ENCODE peak calls at places on chromosome 17, in nine cellular contexts. One of them, this sample, is unnamed.

GRCh38 chr17:17822189-17822978 is 14.4 kb downstream of the SREBF1 start:
- DNase-seq in activated gamma-delta T cell treated with anti-CD3 and anti-CD28 coated beads, Interleukin-2, amount 50 U/mL, for 16 hours: no peak
- DNase-seq in stimulated activated CD4-positive, alpha-beta T cell treated with anti-CD3 and anti-CD28 coated beads, Interleukin-4, amount 100 ng/mL, for 4 hours: no peak
- DNase-seq in RCC 7860: no peak
- DNase-seq in heart left ventricle: no peak
- DNase-seq in amygdala: no peak
- DNase-seq in fibroblast of the aortic adventitia: peak
- DNase-seq in IMR-90: peak
- DNase-seq in HS-5: no peak
- DNase-seq in this sample: peak

GRCh38 chr17:74851612-74852236 is 8.0 kb downstream of the GRIN2C start:
- DNase-seq in fibroblast of the aortic adventitia: no peak
- DNase-seq in RCC 7860: no peak
- DNase-seq in amygdala: no peak
- DNase-seq in IMR-90: no peak
- DNase-seq in heart left ventricle: no peak
- DNase-seq in activated gamma-delta T cell treated with anti-CD3 and anti-CD28 coated beads, Interleukin-2, amount 50 U/mL, for 16 hours: no peak
- DNase-seq in HS-5: no peak
- DNase-seq in stimulated activated CD4-positive, alpha-beta T cell treated with anti-CD3 and anti-CD28 coated beads, Interleukin-4, amount 100 ng/mL, for 4 hours: no peak
- DNase-seq in this sample: no peak

GRCh38 chr17:67248291-67248690 is 3.3 kb upstream of the HELZ start:
- DNase-seq in HS-5: no peak
- DNase-seq in IMR-90: no peak
- DNase-seq in stimulated activated CD4-positive, alpha-beta T cell treated with anti-CD3 and anti-CD28 coated beads, Interleukin-4, amount 100 ng/mL, for 4 hours: no peak
- DNase-seq in fibroblast of the aortic adventitia: no peak
- DNase-seq in RCC 7860: no peak
- DNase-seq in heart left ventricle: no peak
- DNase-seq in activated gamma-delta T cell treated with anti-CD3 and anti-CD28 coated beads, Interleukin-2, amount 50 U/mL, for 16 hours: no peak
- DNase-seq in amygdala: no peak
- DNase-seq in this sample: no peak

GRCh38 chr17:4725646-4726300 is 5.5 kb upstream of the MED11 start:
- DNase-seq in RCC 7860: no peak
- DNase-seq in amygdala: no peak
- DNase-seq in activated gamma-delta T cell treated with anti-CD3 and anti-CD28 coated beads, Interleukin-2, amount 50 U/mL, for 16 hours: no peak
- DNase-seq in fibroblast of the aortic adventitia: no peak
- DNase-seq in heart left ventricle: no peak
- DNase-seq in HS-5: no peak
- DNase-seq in stimulated activated CD4-positive, alpha-beta T cell treated with anti-CD3 and anti-CD28 coated beads, Interleukin-4, amount 100 ng/mL, for 4 hours: no peak
- DNase-seq in IMR-90: no peak
- DNase-seq in this sample: no peak

GRCh38 chr17:47280072-47280811 is 26.6 kb downstream of the ITGB3 start:
- DNase-seq in HS-5: no peak
- DNase-seq in amygdala: no peak
- DNase-seq in RCC 7860: peak
- DNase-seq in IMR-90: peak
- DNase-seq in fibroblast of the aortic adventitia: no peak
- DNase-seq in heart left ventricle: no peak
- DNase-seq in stimulated activated CD4-positive, alpha-beta T cell treated with anti-CD3 and anti-CD28 coated beads, Interleukin-4, amount 100 ng/mL, for 4 hours: no peak
- DNase-seq in activated gamma-delta T cell treated with anti-CD3 and anti-CD28 coated beads, Interleukin-2, amount 50 U/mL, for 16 hours: no peak
- DNase-seq in this sample: no peak

GRCh38 chr17:869067-869466 is 86.9 kb downstream of the MRM3 start:
- DNase-seq in HS-5: no peak
- DNase-seq in heart left ventricle: no peak
- DNase-seq in activated gamma-delta T cell treated with anti-CD3 and anti-CD28 coated beads, Interleukin-2, amount 50 U/mL, for 16 hours: no peak
- DNase-seq in RCC 7860: peak
- DNase-seq in fibroblast of the aortic adventitia: peak
- DNase-seq in stimulated activated CD4-positive, alpha-beta T cell treated with anti-CD3 and anti-CD28 coated beads, Interleukin-4, amount 100 ng/mL, for 4 hours: no peak
- DNase-seq in IMR-90: peak
- DNase-seq in amygdala: no peak
- DNase-seq in this sample: no peak

GRCh38 chr17:29148257-29148789 is 31.9 kb downstream of the MYO18A start:
- DNase-seq in IMR-90: no peak
- DNase-seq in stimulated activated CD4-positive, alpha-beta T cell treated with anti-CD3 and anti-CD28 coated beads, Interleukin-4, amount 100 ng/mL, for 4 hours: no peak
- DNase-seq in fibroblast of the aortic adventitia: no peak
- DNase-seq in HS-5: no peak
- DNase-seq in heart left ventricle: no peak
- DNase-seq in activated gamma-delta T cell treated with anti-CD3 and anti-CD28 coated beads, Interleukin-2, amount 50 U/mL, for 16 hours: no peak
- DNase-seq in RCC 7860: no peak
- DNase-seq in amygdala: no peak
- DNase-seq in this sample: no peak

GRCh38 chr17:49358638-49359247 is 3.3 kb downstream of the ZNF652 start:
- DNase-seq in IMR-90: no peak
- DNase-seq in HS-5: no peak
- DNase-seq in fibroblast of the aortic adventitia: peak
- DNase-seq in RCC 7860: no peak
- DNase-seq in heart left ventricle: no peak
- DNase-seq in amygdala: no peak
- DNase-seq in activated gamma-delta T cell treated with anti-CD3 and anti-CD28 coated beads, Interleukin-2, amount 50 U/mL, for 16 hours: no peak
- DNase-seq in stimulated activated CD4-positive, alpha-beta T cell treated with anti-CD3 and anti-CD28 coated beads, Interleukin-4, amount 100 ng/mL, for 4 hours: no peak
- DNase-seq in this sample: no peak

GRCh38 chr17:9817086-9817485 is 4.8 kb downstream of the GSG1L2 start:
- DNase-seq in stimulated activated CD4-positive, alpha-beta T cell treated with anti-CD3 and anti-CD28 coated beads, Interleukin-4, amount 100 ng/mL, for 4 hours: no peak
- DNase-seq in RCC 7860: no peak
- DNase-seq in activated gamma-delta T cell treated with anti-CD3 and anti-CD28 coated beads, Interleukin-2, amount 50 U/mL, for 16 hours: no peak
- DNase-seq in IMR-90: peak
- DNase-seq in amygdala: no peak
- DNase-seq in fibroblast of the aortic adventitia: no peak
- DNase-seq in HS-5: no peak
- DNase-seq in heart left ventricle: no peak
- DNase-seq in this sample: no peak

GRCh38 chr17:78736526-78737079 is 45.5 kb downstream of the CYTH1 start:
- DNase-seq in heart left ventricle: peak
- DNase-seq in stimulated activated CD4-positive, alpha-beta T cell treated with anti-CD3 and anti-CD28 coated beads, Interleukin-4, amount 100 ng/mL, for 4 hours: peak
- DNase-seq in amygdala: no peak
- DNase-seq in RCC 7860: peak
- DNase-seq in fibroblast of the aortic adventitia: peak
- DNase-seq in activated gamma-delta T cell treated with anti-CD3 and anti-CD28 coated beads, Interleukin-2, amount 50 U/mL, for 16 hours: peak
- DNase-seq in IMR-90: no peak
- DNase-seq in HS-5: no peak
- DNase-seq in this sample: no peak

GRCh38 chr17:5035356-5035755 is at the start of gene SLC52A1:
- DNase-seq in IMR-90: no peak
- DNase-seq in stimulated activated CD4-positive, alpha-beta T cell treated with anti-CD3 and anti-CD28 coated beads, Interleukin-4, amount 100 ng/mL, for 4 hours: no peak
- DNase-seq in RCC 7860: no peak
- DNase-seq in fibroblast of the aortic adventitia: no peak
- DNase-seq in HS-5: no peak
- DNase-seq in amygdala: no peak
- DNase-seq in heart left ventricle: no peak
- DNase-seq in activated gamma-delta T cell treated with anti-CD3 and anti-CD28 coated beads, Interleukin-2, amount 50 U/mL, for 16 hours: no peak
- DNase-seq in this sample: no peak

GRCh38 chr17:39608601-39609000 is 881 bp upstream of the NEUROD2 start:
- DNase-seq in RCC 7860: no peak
- DNase-seq in activated gamma-delta T cell treated with anti-CD3 and anti-CD28 coated beads, Interleukin-2, amount 50 U/mL, for 16 hours: no peak
- DNase-seq in IMR-90: no peak
- DNase-seq in heart left ventricle: no peak
- DNase-seq in amygdala: no peak
- DNase-seq in stimulated activated CD4-positive, alpha-beta T cell treated with anti-CD3 and anti-CD28 coated beads, Interleukin-4, amount 100 ng/mL, for 4 hours: no peak
- DNase-seq in fibroblast of the aortic adventitia: no peak
- DNase-seq in HS-5: no peak
- DNase-seq in this sample: no peak

GRCh38 chr17:4810696-4811289 is 3.8 kb downstream of the PLD2 start:
- DNase-seq in stimulated activated CD4-positive, alpha-beta T cell treated with anti-CD3 and anti-CD28 coated beads, Interleukin-4, amount 100 ng/mL, for 4 hours: no peak
- DNase-seq in heart left ventricle: no peak
- DNase-seq in amygdala: no peak
- DNase-seq in HS-5: no peak
- DNase-seq in activated gamma-delta T cell treated with anti-CD3 and anti-CD28 coated beads, Interleukin-2, amount 50 U/mL, for 16 hours: no peak
- DNase-seq in RCC 7860: no peak
- DNase-seq in fibroblast of the aortic adventitia: no peak
- DNase-seq in IMR-90: no peak
- DNase-seq in this sample: no peak

GRCh38 chr17:14211778-14212177 is 24.9 kb downstream of the CDRT15 start:
- DNase-seq in RCC 7860: no peak
- DNase-seq in fibroblast of the aortic adventitia: no peak
- DNase-seq in IMR-90: no peak
- DNase-seq in amygdala: no peak
- DNase-seq in HS-5: no peak
- DNase-seq in activated gamma-delta T cell treated with anti-CD3 and anti-CD28 coated beads, Interleukin-2, amount 50 U/mL, for 16 hours: no peak
- DNase-seq in heart left ventricle: no peak
- DNase-seq in stimulated activated CD4-positive, alpha-beta T cell treated with anti-CD3 and anti-CD28 coated beads, Interleukin-4, amount 100 ng/mL, for 4 hours: peak
- DNase-seq in this sample: no peak

GRCh38 chr17:32461853-32462617 is 17.7 kb downstream of the PSMD11 start:
- DNase-seq in RCC 7860: peak
- DNase-seq in activated gamma-delta T cell treated with anti-CD3 and anti-CD28 coated beads, Interleukin-2, amount 50 U/mL, for 16 hours: peak
- DNase-seq in amygdala: no peak
- DNase-seq in heart left ventricle: no peak
- DNase-seq in fibroblast of the aortic adventitia: peak
- DNase-seq in stimulated activated CD4-positive, alpha-beta T cell treated with anti-CD3 and anti-CD28 coated beads, Interleukin-4, amount 100 ng/mL, for 4 hours: peak
- DNase-seq in HS-5: no peak
- DNase-seq in IMR-90: peak
- DNase-seq in this sample: no peak

GRCh38 chr17:16463341-16464000 is 28.5 kb downstream of the LRRC75A start:
- DNase-seq in IMR-90: peak
- DNase-seq in heart left ventricle: peak
- DNase-seq in HS-5: no peak
- DNase-seq in RCC 7860: no peak
- DNase-seq in amygdala: no peak
- DNase-seq in stimulated activated CD4-positive, alpha-beta T cell treated with anti-CD3 and anti-CD28 coated beads, Interleukin-4, amount 100 ng/mL, for 4 hours: no peak
- DNase-seq in activated gamma-delta T cell treated with anti-CD3 and anti-CD28 coated beads, Interleukin-2, amount 50 U/mL, for 16 hours: no peak
- DNase-seq in fibroblast of the aortic adventitia: peak
- DNase-seq in this sample: no peak

GRCh38 chr17:954431-955164 is 25.0 kb downstream of the NXN start:
- DNase-seq in amygdala: no peak
- DNase-seq in fibroblast of the aortic adventitia: peak
- DNase-seq in IMR-90: peak
- DNase-seq in activated gamma-delta T cell treated with anti-CD3 and anti-CD28 coated beads, Interleukin-2, amount 50 U/mL, for 16 hours: no peak
- DNase-seq in RCC 7860: no peak
- DNase-seq in heart left ventricle: no peak
- DNase-seq in HS-5: no peak
- DNase-seq in stimulated activated CD4-positive, alpha-beta T cell treated with anti-CD3 and anti-CD28 coated beads, Interleukin-4, amount 100 ng/mL, for 4 hours: no peak
- DNase-seq in this sample: no peak